ENCODE peak calls at places on chromosome 19, in six cellular contexts. One of them, this sample, is unnamed.

GRCh38 chr19:48367855-48368254 is 3.7 kb downstream of the SYNGR4 start:
- DNase-seq in stomach: peak; percentile 59
- DNase-seq in retinal pigment epithelial cell: no peak
- DNase-seq in choroid plexus epithelial cell: no peak
- DNase-seq in lower leg skin: no peak
- DNase-seq in left ventricle myocardium inferior: no peak
- DNase-seq in this sample: no peak

GRCh38 chr19:57031156-57031555 is 88.6 kb upstream of the USP29 start:
- DNase-seq in left ventricle myocardium inferior: no peak
- DNase-seq in choroid plexus epithelial cell: no peak
- DNase-seq in lower leg skin: no peak
- DNase-seq in retinal pigment epithelial cell: no peak
- DNase-seq in stomach: no peak
- DNase-seq in this sample: no peak

GRCh38 chr19:52453324-52454094 is at the start of gene ZNF578:
- DNase-seq in choroid plexus epithelial cell: peak; percentile 91
- DNase-seq in stomach: peak; percentile 43
- DNase-seq in left ventricle myocardium inferior: peak; percentile 84
- DNase-seq in retinal pigment epithelial cell: peak; percentile 33
- DNase-seq in lower leg skin: peak; percentile 62
- DNase-seq in this sample: no peak

GRCh38 chr19:8511573-8512101 is 2.3 kb downstream of the ZNF414 start:
- DNase-seq in retinal pigment epithelial cell: no peak
- DNase-seq in stomach: no peak
- DNase-seq in lower leg skin: no peak
- DNase-seq in left ventricle myocardium inferior: no peak
- DNase-seq in choroid plexus epithelial cell: no peak
- DNase-seq in this sample: no peak

GRCh38 chr19:30672926-30673325 is 300.7 kb downstream of the ZNF536 start:
- DNase-seq in left ventricle myocardium inferior: no peak
- DNase-seq in lower leg skin: no peak
- DNase-seq in choroid plexus epithelial cell: no peak
- DNase-seq in stomach: peak; percentile 4
- DNase-seq in retinal pigment epithelial cell: no peak
- DNase-seq in this sample: no peak

GRCh38 chr19:52492991-52493470 is 34.4 kb upstream of the ZNF808 start:
- DNase-seq in choroid plexus epithelial cell: no peak
- DNase-seq in left ventricle myocardium inferior: peak; percentile 15
- DNase-seq in lower leg skin: no peak
- DNase-seq in retinal pigment epithelial cell: no peak
- DNase-seq in stomach: no peak
- DNase-seq in this sample: no peak

GRCh38 chr19:956747-957451 is 27.2 kb upstream of the WDR18 start:
- DNase-seq in retinal pigment epithelial cell: peak; percentile 19
- DNase-seq in choroid plexus epithelial cell: peak; percentile 36
- DNase-seq in stomach: no peak
- DNase-seq in left ventricle myocardium inferior: no peak
- DNase-seq in lower leg skin: no peak
- DNase-seq in this sample: no peak

GRCh38 chr19:55048446-55048845 is 10.4 kb upstream of the GP6 start:
- DNase-seq in left ventricle myocardium inferior: no peak
- DNase-seq in lower leg skin: no peak
- DNase-seq in choroid plexus epithelial cell: no peak
- DNase-seq in stomach: no peak
- DNase-seq in retinal pigment epithelial cell: no peak
- DNase-seq in this sample: no peak

GRCh38 chr19:4310247-4311121 is 6.1 kb downstream of the FSD1 start:
- DNase-seq in lower leg skin: no peak
- DNase-seq in choroid plexus epithelial cell: no peak
- DNase-seq in left ventricle myocardium inferior: no peak
- DNase-seq in stomach: no peak
- DNase-seq in retinal pigment epithelial cell: no peak
- DNase-seq in this sample: no peak

DNA sequence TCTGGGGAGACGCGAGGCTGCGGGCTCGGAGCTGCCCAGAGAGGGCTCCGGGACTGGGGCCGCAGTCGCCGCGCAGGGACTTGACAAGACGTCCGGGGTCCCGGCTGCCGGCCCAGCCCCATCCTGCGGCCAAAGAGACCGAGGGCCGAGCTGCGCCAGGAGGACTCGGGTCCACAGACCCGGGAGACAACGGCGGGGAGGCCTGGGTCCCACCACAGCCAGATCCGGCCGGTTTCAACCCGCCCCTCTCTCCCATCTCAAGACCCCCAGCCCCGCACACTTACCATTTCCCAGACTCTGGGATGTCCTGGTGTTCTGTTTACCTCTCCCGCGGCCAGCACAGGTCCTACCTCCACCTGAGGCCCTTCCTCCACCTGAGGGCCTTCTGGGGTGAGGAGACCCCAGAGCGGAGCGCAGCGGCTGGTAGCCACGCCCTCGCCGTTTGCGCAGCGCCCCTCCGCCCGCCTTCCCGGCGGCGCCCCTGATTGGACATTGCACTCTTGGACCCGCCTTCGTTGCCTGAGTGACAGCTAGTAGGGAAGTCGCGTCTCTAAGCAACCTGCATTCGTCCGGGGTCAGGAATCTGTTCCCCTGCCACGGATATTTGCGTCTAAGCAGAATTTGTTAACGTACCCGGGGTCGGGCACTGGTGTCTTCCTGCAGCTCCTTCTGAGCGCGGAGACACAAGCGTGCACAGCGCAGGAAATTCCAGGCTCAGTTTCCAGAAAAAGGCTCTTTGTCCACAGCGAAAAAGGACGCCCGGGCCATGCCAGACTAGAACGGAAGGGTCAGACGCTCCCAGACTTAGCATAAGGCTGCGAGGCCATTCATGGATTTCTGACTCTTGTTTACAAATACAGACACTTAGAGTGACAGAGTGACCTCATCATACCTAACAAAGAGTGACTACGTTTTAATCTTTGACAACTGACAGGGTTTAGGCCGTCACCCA is at the start of gene ZNF709:
- DNase-seq in left ventricle myocardium inferior: peak; percentile 91
- DNase-seq in choroid plexus epithelial cell: peak; percentile 83
- DNase-seq in stomach: peak; percentile 92
- DNase-seq in lower leg skin: peak; percentile 92
- DNase-seq in retinal pigment epithelial cell: peak; percentile 43
- DNase-seq in this sample: peak; percentile 71
- H3K4me3 ChIP-seq in left ventricle myocardium inferior: peak within 1 kb of the TSS; percentile 84
- H3K4me3 ChIP-seq in choroid plexus epithelial cell: peak within 1 kb of the TSS; percentile 80
- H3K4me3 ChIP-seq in stomach: peak within 1 kb of the TSS; percentile 92
- H3K4me3 ChIP-seq in lower leg skin: peak within 1 kb of the TSS; percentile 82
- H3K4me3 ChIP-seq in retinal pigment epithelial cell: peak within 1 kb of the TSS; percentile 96
- H3K4me3 ChIP-seq in this sample: peak within 1 kb of the TSS; percentile 87

DNA sequence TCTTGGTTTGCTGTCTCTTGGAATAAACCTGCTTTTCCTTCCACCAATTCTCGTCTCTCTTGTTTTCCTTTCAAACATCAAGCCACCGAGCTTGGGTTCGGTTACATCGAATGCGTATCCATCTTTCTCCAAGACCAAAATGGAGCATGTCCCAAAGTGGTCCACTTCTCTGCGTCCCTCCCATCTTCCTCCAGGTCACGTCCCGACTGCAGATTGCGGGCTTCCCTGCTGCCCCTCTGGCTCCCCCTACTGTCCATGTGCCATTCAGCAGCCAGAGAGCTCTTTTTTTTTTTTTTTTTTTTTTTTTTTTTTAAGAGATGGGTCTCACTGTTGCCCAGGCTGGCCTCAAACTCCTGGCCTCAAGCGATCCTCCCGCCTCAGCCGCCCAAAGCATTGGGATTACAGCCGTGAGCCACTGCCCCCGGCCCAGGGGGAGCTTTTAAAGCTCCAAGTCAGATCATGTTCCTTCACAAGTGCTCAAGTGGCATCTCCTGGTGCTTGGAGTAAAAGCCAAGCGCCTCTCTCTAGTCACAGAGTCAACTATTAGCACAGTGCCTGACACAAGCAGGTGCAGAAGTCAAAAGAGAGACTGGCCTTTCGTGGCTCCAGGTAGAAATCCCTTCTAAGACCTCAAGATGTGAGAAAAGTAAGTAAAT is 10.0 kb downstream of the COL5A3 start:
- DNase-seq in retinal pigment epithelial cell: no peak
- DNase-seq in choroid plexus epithelial cell: peak; percentile 73
- DNase-seq in left ventricle myocardium inferior: peak; percentile 61
- DNase-seq in lower leg skin: peak; percentile 50
- DNase-seq in stomach: peak; percentile 70
- DNase-seq in this sample: peak; percentile 19
- TF ChIP-seq CTCF in retinal pigment epithelial cell: peak; percentile 91
- TF ChIP-seq CTCF in choroid plexus epithelial cell: peak; percentile 92
- TF ChIP-seq CTCF in left ventricle myocardium inferior: peak; percentile 73
- TF ChIP-seq CTCF in lower leg skin: no peak
- TF ChIP-seq CTCF in stomach: peak; percentile 46
- TF ChIP-seq CTCF in this sample: peak; percentile 85

GRCh38 chr19:50983625-50984292 is at the start of gene KLK7:
- DNase-seq in left ventricle myocardium inferior: no peak
- DNase-seq in stomach: no peak
- DNase-seq in lower leg skin: no peak
- DNase-seq in retinal pigment epithelial cell: no peak
- DNase-seq in choroid plexus epithelial cell: no peak
- DNase-seq in this sample: no peak
- H3K4me3 ChIP-seq in left ventricle myocardium inferior: no peak within 1 kb of the TSS
- H3K4me3 ChIP-seq in stomach: no peak within 1 kb of the TSS
- H3K4me3 ChIP-seq in lower leg skin: no peak within 1 kb of the TSS
- H3K4me3 ChIP-seq in retinal pigment epithelial cell: no peak within 1 kb of the TSS
- H3K4me3 ChIP-seq in choroid plexus epithelial cell: no peak within 1 kb of the TSS
- H3K4me3 ChIP-seq in this sample: no peak within 1 kb of the TSS

GRCh38 chr19:46600393-46601317 is 475 bp upstream of the CALM3 start:
- DNase-seq in retinal pigment epithelial cell: peak; percentile 94
- DNase-seq in lower leg skin: peak; percentile 97
- DNase-seq in stomach: peak; percentile 98
- DNase-seq in choroid plexus epithelial cell: peak; percentile 99
- DNase-seq in left ventricle myocardium inferior: peak; percentile 99
- DNase-seq in this sample: peak; percentile 96
- TF ChIP-seq CTCF in retinal pigment epithelial cell: no peak
- TF ChIP-seq CTCF in lower leg skin: no peak
- TF ChIP-seq CTCF in stomach: no peak
- TF ChIP-seq CTCF in choroid plexus epithelial cell: no peak
- TF ChIP-seq CTCF in left ventricle myocardium inferior: no peak
- TF ChIP-seq CTCF in this sample: no peak

GRCh38 chr19:58477871-58478270 is 1.7 kb downstream of the ZNF446 start:
- DNase-seq in retinal pigment epithelial cell: no peak
- DNase-seq in lower leg skin: no peak
- DNase-seq in choroid plexus epithelial cell: no peak
- DNase-seq in left ventricle myocardium inferior: no peak
- DNase-seq in stomach: no peak
- DNase-seq in this sample: no peak

GRCh38 chr19:58474997-58475713 is 997 bp upstream of the ZNF446 start:
- DNase-seq in lower leg skin: no peak
- DNase-seq in stomach: no peak
- DNase-seq in retinal pigment epithelial cell: no peak
- DNase-seq in left ventricle myocardium inferior: no peak
- DNase-seq in choroid plexus epithelial cell: no peak
- DNase-seq in this sample: no peak

GRCh38 chr19:58475714-58476497 is at the start of gene ZNF446:
- DNase-seq in stomach: peak; percentile 97
- DNase-seq in retinal pigment epithelial cell: peak; percentile 89
- DNase-seq in choroid plexus epithelial cell: peak; percentile 98
- DNase-seq in lower leg skin: peak; percentile 98
- DNase-seq in left ventricle myocardium inferior: peak; percentile 97
- DNase-seq in this sample: peak; percentile 93

GRCh38 chr19:58476498-58477015 is 405 bp downstream of the ZNF446 start:
- DNase-seq in left ventricle myocardium inferior: no peak
- DNase-seq in retinal pigment epithelial cell: no peak
- DNase-seq in lower leg skin: no peak
- DNase-seq in stomach: no peak
- DNase-seq in choroid plexus epithelial cell: peak; percentile 23
- DNase-seq in this sample: no peak

DNA sequence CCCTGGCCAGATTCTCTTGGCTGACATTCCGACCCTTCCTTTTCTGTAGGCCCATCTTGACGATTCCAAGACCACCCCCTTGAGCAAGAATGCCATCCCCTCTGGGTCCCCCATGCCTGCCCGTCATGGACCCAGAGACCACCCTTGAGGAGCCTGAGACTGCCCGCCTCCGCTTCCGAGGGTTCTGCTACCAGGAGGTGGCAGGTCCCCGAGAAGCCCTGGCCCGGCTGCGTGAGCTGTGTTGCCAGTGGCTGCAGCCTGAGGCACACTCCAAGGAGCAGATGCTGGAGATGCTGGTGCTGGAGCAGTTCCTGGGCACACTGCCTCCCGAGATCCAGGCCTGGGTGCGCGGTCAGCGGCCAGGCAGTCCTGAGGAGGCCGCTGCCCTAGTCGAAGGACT is 978 bp downstream of the ZNF446 start:
- DNase-seq in choroid plexus epithelial cell: no peak
- DNase-seq in retinal pigment epithelial cell: no peak
- DNase-seq in left ventricle myocardium inferior: no peak
- DNase-seq in stomach: no peak
- DNase-seq in lower leg skin: no peak
- DNase-seq in this sample: no peak
- H3K4me3 ChIP-seq in choroid plexus epithelial cell: no peak overlapping the region
- H3K4me3 ChIP-seq in retinal pigment epithelial cell: no peak overlapping the region
- H3K4me3 ChIP-seq in left ventricle myocardium inferior: peak overlapping the region; percentile 77
- H3K4me3 ChIP-seq in stomach: peak overlapping the region; percentile 72
- H3K4me3 ChIP-seq in lower leg skin: no peak overlapping the region
- H3K4me3 ChIP-seq in this sample: peak overlapping the region; percentile 80

GRCh38 chr19:10278935-10279334 is 7.8 kb upstream of the ICAM4 start:
- DNase-seq in left ventricle myocardium inferior: no peak
- DNase-seq in lower leg skin: no peak
- DNase-seq in choroid plexus epithelial cell: no peak
- DNase-seq in retinal pigment epithelial cell: no peak
- DNase-seq in stomach: no peak
- DNase-seq in this sample: no peak
- TF ChIP-seq CTCF in left ventricle myocardium inferior: no peak
- TF ChIP-seq CTCF in lower leg skin: no peak
- TF ChIP-seq CTCF in choroid plexus epithelial cell: no peak
- TF ChIP-seq CTCF in retinal pigment epithelial cell: no peak
- TF ChIP-seq CTCF in stomach: no peak
- TF ChIP-seq CTCF in this sample: no peak

DNA sequence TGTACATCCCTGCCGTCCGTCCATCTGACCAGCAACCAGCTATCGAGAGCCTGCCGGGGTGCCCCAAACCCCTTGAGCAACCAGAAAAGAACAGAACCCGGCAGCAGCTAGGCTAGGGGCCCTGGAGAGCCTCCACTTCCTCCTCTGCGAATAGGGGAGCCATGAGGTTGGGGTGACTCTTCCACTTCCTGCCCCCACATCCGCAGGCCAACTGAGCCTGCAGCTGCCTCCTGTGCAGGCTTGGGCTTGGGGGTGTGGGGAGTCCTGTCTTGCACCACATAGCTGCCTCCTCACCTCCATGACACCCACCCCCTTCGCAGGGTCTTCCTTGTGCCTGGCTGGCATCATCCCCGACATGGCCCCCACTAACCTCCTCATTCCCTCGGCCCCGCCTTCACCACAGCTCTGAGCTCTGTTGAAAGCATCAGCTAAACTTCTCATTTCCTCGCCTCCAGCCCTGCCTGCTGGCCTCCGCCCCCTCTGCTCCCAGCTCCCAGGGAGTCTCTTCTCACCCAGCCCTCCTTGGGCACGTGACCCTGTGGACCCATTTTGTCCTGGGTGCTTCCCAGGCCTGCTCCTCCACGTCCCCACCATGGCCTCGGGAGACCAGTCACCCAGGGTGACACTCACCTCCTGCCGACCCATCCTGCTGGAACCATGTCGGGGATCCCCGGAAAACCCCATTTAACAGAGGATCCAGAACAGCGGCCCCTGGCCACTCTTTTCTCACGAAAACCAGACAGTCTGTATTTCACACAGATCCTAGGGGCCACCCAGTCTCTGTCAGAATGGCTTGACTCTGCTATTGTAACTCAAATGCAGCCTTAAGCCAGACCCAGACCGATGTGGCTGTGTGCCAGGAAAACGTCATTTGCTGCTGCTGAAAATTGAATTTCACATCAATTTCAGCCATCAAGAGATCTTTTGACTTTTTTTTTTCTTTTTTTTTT is 50.4 kb downstream of the MYO9B start:
- DNase-seq in left ventricle myocardium inferior: peak; percentile 62
- DNase-seq in stomach: peak; percentile 47
- DNase-seq in choroid plexus epithelial cell: peak; percentile 51
- DNase-seq in retinal pigment epithelial cell: no peak
- DNase-seq in lower leg skin: peak; percentile 62
- DNase-seq in this sample: peak; percentile 81
- H3K4me3 ChIP-seq in left ventricle myocardium inferior: no peak overlapping the region
- H3K4me3 ChIP-seq in stomach: no peak overlapping the region
- H3K4me3 ChIP-seq in choroid plexus epithelial cell: no peak overlapping the region
- H3K4me3 ChIP-seq in retinal pigment epithelial cell: no peak overlapping the region
- H3K4me3 ChIP-seq in lower leg skin: no peak overlapping the region
- H3K4me3 ChIP-seq in this sample: peak overlapping the region; percentile 13

This sample was measured in GM12864.